ENCODE peak calls at places on chromosomes 1 and 21, in four cellular contexts. K is stimulated activated naive CD8-positive, alpha-beta T cell treated with anti-CD3 and anti-CD28 coated beads, Interleukin-15, Interleukin-2, amounts not matched to agents 100 U/mL and 50 U/mL, for 24 hours; M is stimulated activated CD4-positive, alpha-beta T cell treated with anti-CD3 and anti-CD28 coated beads, Interleukin-4, amount 100 ng/mL, for 24 hours; F is thyroid gland. J is an unnamed sample.

GRCh38 chr1:59163268-59164092 is 133.4 kb upstream of the FGGY start:
- DNase-seq in K (no peak), M (no peak), F (no peak), J (no peak)

GRCh38 chr1:153842006-153842471 is 66.8 kb downstream of the SLC27A3 start:
- DNase-seq in K (no peak), M (no peak), F (peak), J (no peak)

GRCh38 chr1:64229307-64229706 is 25.9 kb downstream of the UBE2U start:
- DNase-seq in K (no peak), M (no peak), F (no peak), J (no peak)

GRCh38 chr1:6365047-6365446 is 28.5 kb downstream of the ACOT7 start:
- DNase-seq in K (peak), M (peak), F (no peak), J (no peak)

GRCh38 chr1:147084273-147085096 is 87.8 kb downstream of the PRKAB2 start:
- DNase-seq in K (peak), M (peak), F (peak), J (peak)

GRCh38 chr1:201556841-201557571 is 18.1 kb downstream of the NAV1 start:
- DNase-seq in K (no peak), M (no peak), F (no peak), J (no peak)

GRCh38 chr1:162327144-162327790 is 49.4 kb downstream of the SPATA46 start:
- DNase-seq in K (no peak), M (no peak), F (no peak), J (no peak)

GRCh38 chr1:110787328-110788071 is 85.4 kb upstream of the CD53 start:
- DNase-seq in K (no peak), M (no peak), F (no peak), J (peak)

GRCh38 chr1:93567255-93567918 is 114.2 kb downstream of the BCAR3 start:
- DNase-seq in K (no peak), M (no peak), F (peak), J (no peak)

GRCh38 chr1:229199261-229199850 is 71.6 kb upstream of the RAB4A start:
- DNase-seq in K (no peak), M (no peak), F (peak), J (no peak)

GRCh38 chr1:10664251-10664650 is 132.2 kb downstream of the CASZ1 start:
- DNase-seq in K (no peak), M (no peak), F (no peak), J (no peak)

GRCh38 chr1:116382321-116382720 is 9.3 kb downstream of the ATP1A1 start:
- DNase-seq in K (no peak), M (no peak), F (no peak), J (no peak)

GRCh38 chr1:99674665-99675064 is 28.8 kb downstream of the PALMD start:
- DNase-seq in K (no peak), M (no peak), F (no peak), J (no peak)

GRCh38 chr21:15333943-15334342 is 269.1 kb upstream of the NRIP1 start:
- DNase-seq in K (no peak), M (no peak), F (no peak), J (no peak)

GRCh38 chr1:96538001-96538649 is 183.5 kb upstream of the PTBP2 start:
- DNase-seq in K (no peak), M (no peak), F (peak), J (no peak)

GRCh38 chr1:66728021-66728420 is 24.2 kb upstream of the DYNLT5 start:
- DNase-seq in K (no peak), M (no peak), F (no peak), J (no peak)

GRCh38 chr21:42250422-42251403 is 31.8 kb downstream of the ABCG1 start:
- DNase-seq in K (no peak), M (no peak), F (no peak), J (no peak)